ENCODE peak calls at places on chromosomes 13 and 19, in five cellular contexts. One of them, this sample, is unnamed.

GRCh38 chr19:18349524-18350128 is 9.2 kb downstream of the PGPEP1 start:
- DNase-seq in HepG2: peak; percentile 40
- DNase-seq in A549: peak; percentile 61
- DNase-seq in K562: peak; percentile 63
- DNase-seq in GM12878: no peak
- DNase-seq in this sample: peak; percentile 79

GRCh38 chr13:100110269-100110668 is 21.4 kb downstream of the PCCA start:
- DNase-seq in HepG2: no peak
- DNase-seq in A549: no peak
- DNase-seq in K562: no peak
- DNase-seq in GM12878: no peak
- DNase-seq in this sample: no peak

GRCh38 chr19:35471946-35472345 is 18.3 kb downstream of the KRTDAP start:
- DNase-seq in HepG2: no peak
- DNase-seq in A549: no peak
- DNase-seq in K562: no peak
- DNase-seq in GM12878: no peak
- DNase-seq in this sample: no peak

GRCh38 chr13:96948127-96948526 is 46.1 kb downstream of the OXGR1 start:
- DNase-seq in HepG2: no peak
- DNase-seq in A549: no peak
- DNase-seq in K562: no peak
- DNase-seq in GM12878: no peak
- DNase-seq in this sample: no peak

GRCh38 chr13:111006508-111007031 is 91.7 kb upstream of the ANKRD10 start:
- DNase-seq in HepG2: no peak
- DNase-seq in A549: no peak
- DNase-seq in K562: peak; percentile 15
- DNase-seq in GM12878: no peak
- DNase-seq in this sample: peak; percentile 19

GRCh38 chr13:44393391-44393790 is 19.8 kb downstream of the SERP2 start:
- DNase-seq in HepG2: no peak
- DNase-seq in A549: no peak
- DNase-seq in K562: no peak
- DNase-seq in GM12878: no peak
- DNase-seq in this sample: no peak

GRCh38 chr13:103287659-103288058 is 221.4 kb upstream of the SLC10A2 start:
- DNase-seq in HepG2: no peak
- DNase-seq in A549: no peak
- DNase-seq in K562: no peak
- DNase-seq in GM12878: no peak
- DNase-seq in this sample: no peak

GRCh38 chr13:110815471-110816204 is 99.2 kb downstream of the ANKRD10 start:
- DNase-seq in HepG2: no peak
- DNase-seq in A549: no peak
- DNase-seq in K562: no peak
- DNase-seq in GM12878: peak; percentile 13
- DNase-seq in this sample: no peak

GRCh38 chr19:14943601-14944000 is 2.3 kb downstream of the OR7C2 start:
- DNase-seq in HepG2: no peak
- DNase-seq in A549: no peak
- DNase-seq in K562: no peak
- DNase-seq in GM12878: peak; percentile 1
- DNase-seq in this sample: no peak

GRCh38 chr13:82358284-82358683 is 1524.0 kb downstream of the SLITRK1 start:
- DNase-seq in HepG2: no peak
- DNase-seq in A549: no peak
- DNase-seq in K562: no peak
- DNase-seq in GM12878: no peak
- DNase-seq in this sample: no peak

GRCh38 chr13:26425439-26426358 is 131.8 kb upstream of the WASF3 start:
- DNase-seq in HepG2: peak; percentile 34
- DNase-seq in A549: no peak
- DNase-seq in K562: no peak
- DNase-seq in GM12878: no peak
- DNase-seq in this sample: no peak

GRCh38 chr19:18020212-18021067 is 12.5 kb downstream of the ARRDC2 start:
- DNase-seq in HepG2: peak; percentile 51
- DNase-seq in A549: no peak
- DNase-seq in K562: peak; percentile 18
- DNase-seq in GM12878: no peak
- DNase-seq in this sample: no peak

GRCh38 chr19:17086129-17086528 is 10.6 kb downstream of the MYO9B start:
- DNase-seq in HepG2: no peak
- DNase-seq in A549: no peak
- DNase-seq in K562: no peak
- DNase-seq in GM12878: no peak
- DNase-seq in this sample: no peak

GRCh38 chr19:3653865-3654513 is 27.4 kb upstream of the CACTIN start:
- DNase-seq in HepG2: no peak
- DNase-seq in A549: no peak
- DNase-seq in K562: peak; percentile 46
- DNase-seq in GM12878: no peak
- DNase-seq in this sample: peak; percentile 63

GRCh38 chr13:113897966-113898365 is 34.1 kb upstream of the GAS6 start:
- DNase-seq in HepG2: no peak
- DNase-seq in A549: no peak
- DNase-seq in K562: no peak
- DNase-seq in GM12878: no peak
- DNase-seq in this sample: no peak

GRCh38 chr13:27132538-27132937 is 39.1 kb downstream of the USP12 start:
- DNase-seq in HepG2: no peak
- DNase-seq in A549: no peak
- DNase-seq in K562: no peak
- DNase-seq in GM12878: peak; percentile 40
- DNase-seq in this sample: no peak

GRCh38 chr13:32315255-32316029 is at the start of the genes BRCA2 and ZAR1L:
- DNase-seq in HepG2: peak; percentile 79
- DNase-seq in A549: peak; percentile 88
- DNase-seq in K562: peak; percentile 74
- DNase-seq in GM12878: peak; percentile 68
- DNase-seq in this sample: peak; percentile 97

GRCh38 chr13:94073006-94073744 is 406.3 kb downstream of the DCT start:
- DNase-seq in HepG2: no peak
- DNase-seq in A549: no peak
- DNase-seq in K562: no peak
- DNase-seq in GM12878: no peak
- DNase-seq in this sample: peak; percentile 14

GRCh38 chr13:75153834-75154233 is 328.1 kb downstream of the TBC1D4 start:
- DNase-seq in HepG2: no peak
- DNase-seq in A549: no peak
- DNase-seq in K562: no peak
- DNase-seq in GM12878: no peak
- DNase-seq in this sample: no peak

GRCh38 chr19:46481947-46482346 is 10.6 kb upstream of the PNMA8A start:
- DNase-seq in HepG2: no peak
- DNase-seq in A549: no peak
- DNase-seq in K562: no peak
- DNase-seq in GM12878: no peak
- DNase-seq in this sample: no peak

GRCh38 chr13:40667622-40667978 is 1.2 kb upstream of the FOXO1 start:
- DNase-seq in HepG2: no peak
- DNase-seq in A549: no peak
- DNase-seq in K562: peak; percentile 6
- DNase-seq in GM12878: no peak
- DNase-seq in this sample: peak; percentile 85

GRCh38 chr19:50496189-50497029 is 14.6 kb downstream of the JOSD2 start:
- DNase-seq in HepG2: peak; percentile 67
- DNase-seq in A549: peak; percentile 67
- DNase-seq in K562: no peak
- DNase-seq in GM12878: no peak
- DNase-seq in this sample: peak; percentile 59

GRCh38 chr19:11381535-11382369 is 2.4 kb downstream of the EPOR start:
- DNase-seq in HepG2: no peak
- DNase-seq in A549: peak; percentile 96
- DNase-seq in K562: no peak
- DNase-seq in GM12878: peak; percentile 66
- DNase-seq in this sample: peak; percentile 96

GRCh38 chr19:14434543-14435319 is 1.6 kb downstream of the PKN1 start:
- DNase-seq in HepG2: peak; percentile 72
- DNase-seq in A549: peak; percentile 73
- DNase-seq in K562: peak; percentile 58
- DNase-seq in GM12878: no peak
- DNase-seq in this sample: no peak

GRCh38 chr13:44257806-44258205 is 115.8 kb upstream of the SERP2 start:
- DNase-seq in HepG2: no peak
- DNase-seq in A549: no peak
- DNase-seq in K562: no peak
- DNase-seq in GM12878: no peak
- DNase-seq in this sample: no peak

GRCh38 chr19:29672933-29673336 is 7.7 kb downstream of the PLEKHF1 start:
- DNase-seq in HepG2: no peak
- DNase-seq in A549: no peak
- DNase-seq in K562: no peak
- DNase-seq in GM12878: peak; percentile 69
- DNase-seq in this sample: no peak

GRCh38 chr13:90443268-90443667 is 904.2 kb upstream of the MIR17HG start:
- DNase-seq in HepG2: no peak
- DNase-seq in A549: peak; percentile 39
- DNase-seq in K562: no peak
- DNase-seq in GM12878: no peak
- DNase-seq in this sample: no peak

GRCh38 chr19:18476507-18477041 is 38.6 kb upstream of the ISYNA1 start:
- DNase-seq in HepG2: no peak
- DNase-seq in A549: no peak
- DNase-seq in K562: no peak
- DNase-seq in GM12878: no peak
- DNase-seq in this sample: no peak

GRCh38 chr19:34306824-34307223 is 52.5 kb downstream of the GARRE1 start:
- DNase-seq in HepG2: no peak
- DNase-seq in A549: no peak
- DNase-seq in K562: no peak
- DNase-seq in GM12878: no peak
- DNase-seq in this sample: no peak

GRCh38 chr19:34308381-34309367 is 54.3 kb downstream of the GARRE1 start:
- DNase-seq in HepG2: no peak
- DNase-seq in A549: no peak
- DNase-seq in K562: no peak
- DNase-seq in GM12878: no peak
- DNase-seq in this sample: no peak

GRCh38 chr19:34309368-34310138 is 55.2 kb downstream of the GARRE1 start:
- DNase-seq in HepG2: no peak
- DNase-seq in A549: no peak
- DNase-seq in K562: no peak
- DNase-seq in GM12878: no peak
- DNase-seq in this sample: no peak

GRCh38 chr19:34313188-34313587 is 51.8 kb upstream of the GPI start:
- DNase-seq in HepG2: no peak
- DNase-seq in A549: no peak
- DNase-seq in K562: no peak
- DNase-seq in GM12878: no peak
- DNase-seq in this sample: no peak

DNA sequence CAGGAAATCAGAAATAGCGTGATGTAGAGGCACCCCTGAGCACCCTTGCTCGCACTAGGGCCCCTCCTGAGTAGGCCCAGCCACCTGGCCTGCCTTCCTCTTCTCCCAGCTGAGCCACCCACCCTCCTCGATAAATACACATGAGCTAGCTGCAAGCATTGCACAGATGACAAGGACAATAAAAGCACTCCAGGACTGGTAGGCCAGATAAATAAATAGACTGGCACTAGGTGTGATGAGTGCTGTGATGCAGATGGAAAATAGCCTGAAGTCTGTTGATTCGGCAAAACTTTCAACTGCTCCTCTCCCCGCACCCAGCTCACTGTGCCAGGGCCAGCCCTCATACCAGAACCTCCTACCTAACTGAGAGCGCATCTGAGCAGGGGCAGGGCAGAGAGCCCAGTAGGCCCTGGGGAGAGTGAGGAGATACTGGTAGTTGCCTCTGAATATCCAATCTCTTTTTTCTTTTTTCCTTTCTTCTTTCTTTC is 54.5 kb upstream of the GPI start:
- DNase-seq in HepG2: no peak
- DNase-seq in A549: no peak
- DNase-seq in K562: no peak
- DNase-seq in GM12878: no peak
- DNase-seq in this sample: no peak
- TF ChIP-seq JUNB in HepG2: no peak
- TF ChIP-seq JUNB in A549: no peak
- TF ChIP-seq JUNB in K562: no peak
- TF ChIP-seq JUNB in GM12878: no peak
- TF ChIP-seq JUNB in this sample: no peak

DNA sequence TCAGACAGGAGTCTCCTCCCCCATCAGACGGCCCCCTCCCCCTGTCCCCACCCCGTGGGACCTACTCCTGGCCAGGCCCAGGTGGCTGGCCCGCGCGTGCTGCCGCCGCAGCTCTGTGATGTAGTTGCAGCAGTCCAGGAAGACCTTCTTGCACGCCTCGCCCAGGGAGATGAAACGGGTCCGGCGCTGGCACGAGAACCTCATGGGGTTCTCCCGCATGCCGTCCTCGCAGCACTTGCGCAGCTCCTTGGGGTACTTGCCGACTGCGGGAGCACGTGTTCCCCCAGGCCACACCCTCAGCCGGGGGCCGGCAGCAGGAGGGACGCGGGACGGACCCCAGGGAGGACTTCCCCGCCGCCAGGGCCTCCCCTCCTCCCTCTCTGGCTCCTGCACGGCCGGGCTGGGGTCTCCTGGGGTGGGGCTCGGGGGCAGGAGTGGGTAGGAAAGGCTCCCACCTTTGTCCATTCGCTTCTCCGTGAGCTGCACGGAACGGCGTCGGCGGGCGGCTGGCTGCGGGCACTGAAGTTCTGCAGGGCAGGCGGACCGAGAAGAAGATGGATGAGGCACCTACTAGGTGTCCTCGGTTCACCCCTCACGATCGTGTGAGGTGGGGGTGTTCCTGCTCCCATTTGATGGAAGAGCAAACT is 13.3 kb downstream of the C3 start:
- DNase-seq in HepG2: no peak
- DNase-seq in A549: no peak
- DNase-seq in K562: no peak
- DNase-seq in GM12878: no peak
- DNase-seq in this sample: no peak
- TF ChIP-seq CTCF in HepG2: no peak
- TF ChIP-seq CTCF in A549: no peak
- TF ChIP-seq CTCF in K562: no peak
- TF ChIP-seq CTCF in GM12878: no peak
- TF ChIP-seq CTCF in this sample: no peak

DNA sequence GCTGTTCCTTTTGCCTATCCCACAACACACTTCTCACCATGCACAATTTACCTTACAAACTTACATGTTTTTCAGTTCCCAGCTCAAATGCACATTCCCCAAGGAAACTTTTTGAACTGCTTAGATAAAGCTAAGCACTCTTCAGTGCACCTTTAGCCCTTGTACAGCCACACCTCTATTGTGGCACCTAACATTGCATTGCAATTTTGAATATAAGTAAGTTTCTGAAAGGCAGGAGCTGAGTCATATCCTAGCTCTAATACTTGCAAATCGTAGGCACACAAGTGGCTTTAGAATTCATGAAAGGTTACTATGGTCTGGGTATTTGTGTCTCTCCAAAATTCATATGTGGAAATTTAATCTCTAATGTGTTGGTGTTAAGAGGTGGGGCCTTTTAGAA is 4.9 kb upstream of the ESD start:
- DNase-seq in HepG2: no peak
- DNase-seq in A549: no peak
- DNase-seq in K562: no peak
- DNase-seq in GM12878: no peak
- DNase-seq in this sample: no peak
- TF ChIP-seq JUNB in HepG2: no peak
- TF ChIP-seq JUNB in A549: no peak
- TF ChIP-seq JUNB in K562: no peak
- TF ChIP-seq JUNB in GM12878: no peak
- TF ChIP-seq JUNB in this sample: no peak

GRCh38 chr13:92175330-92175729 is 776.9 kb downstream of the GPC5 start:
- DNase-seq in HepG2: peak; percentile 27
- DNase-seq in A549: peak; percentile 33
- DNase-seq in K562: no peak
- DNase-seq in GM12878: no peak
- DNase-seq in this sample: peak; percentile 67
- TF ChIP-seq CTCF in HepG2: peak; percentile 29
- TF ChIP-seq CTCF in A549: no peak
- TF ChIP-seq CTCF in K562: no peak
- TF ChIP-seq CTCF in GM12878: peak; percentile 23
- TF ChIP-seq CTCF in this sample: peak; percentile 60